ENCODE peak calls at places on chromosomes 2 and 18, in nine cellular contexts. D is nucleus accumbens; H is astrocyte; N is RWPE2; S is prostate gland; Z is amygdala; O is fibroblast of mammary gland; Y is stimulated activated effector memory CD8-positive, alpha-beta T cell treated with anti-CD3 and anti-CD28 coated beads, Interleukin-12 subunit alpha, Interleukin-12 subunit beta, amount 100 ng/mL, for 72 hours; B is T-helper 1 cell. U is an unnamed sample.

GRCh38 chr2:134163336-134163735 is 90.5 kb upstream of the MGAT5 start:
- DNase-seq in N (no peak), B (no peak), Z (no peak), O (no peak), S (no peak), D (no peak), H (no peak), Y (no peak), U (no peak)

GRCh38 chr2:212811036-212811805 is 272.6 kb upstream of the ERBB4 start:
- DNase-seq in D (no peak), Z (no peak), O (peak), N (no peak), Y (no peak), S (no peak), B (peak), H (peak), U (no peak)

GRCh38 chr2:212940816-212941215 is 210.6 kb downstream of the IKZF2 start:
- DNase-seq in O (peak), B (no peak), N (peak), D (no peak), Y (no peak), Z (no peak), H (peak), S (peak), U (peak)

GRCh38 chr18:44651453-44651852 is 29.2 kb upstream of the SETBP1 start:
- DNase-seq in S (no peak), Z (no peak), O (peak), D (no peak), H (peak), N (no peak), B (no peak), Y (no peak), U (peak)

GRCh38 chr2:109125595-109126500 is 3.2 kb upstream of the SH3RF3 start:
- DNase-seq in S (no peak), Z (no peak), D (no peak), O (peak), N (no peak), H (peak), Y (no peak), B (no peak), U (peak)

GRCh38 chr18:32278148-32278799 is 88.4 kb downstream of the MEP1B start:
- DNase-seq in B (no peak), H (no peak), Y (no peak), N (no peak), O (no peak), S (no peak), Z (no peak), D (no peak), U (no peak)

GRCh38 chr2:224850081-224850480 is 133.9 kb upstream of the CCDC195 start:
- DNase-seq in H (peak), O (peak), Y (no peak), B (no peak), Z (no peak), N (no peak), D (no peak), S (no peak), U (no peak)

GRCh38 chr2:69603146-69603743 is 40.3 kb downstream of the AAK1 start:
- DNase-seq in S (no peak), O (no peak), H (no peak), Y (no peak), D (no peak), N (no peak), Z (no peak), B (no peak), U (no peak)

GRCh38 chr2:207256026-207256425 is 90.3 kb upstream of the KLF7 start:
- DNase-seq in H (peak), N (no peak), B (no peak), Y (no peak), Z (no peak), D (no peak), O (no peak), S (no peak), U (no peak)

GRCh38 chr18:36295880-36296301 is 1.6 kb upstream of the FHOD3 start:
- DNase-seq in O (no peak), D (no peak), N (no peak), Y (no peak), S (no peak), Z (no peak), H (no peak), B (no peak), U (no peak)

GRCh38 chr2:235492850-235493344 is 946 bp upstream of the AGAP1 start:
- DNase-seq in N (no peak), Y (no peak), O (no peak), Z (peak), S (no peak), D (no peak), B (no peak), H (no peak), U (peak)

GRCh38 chr2:46798041-46798440 is 117.6 kb downstream of the MCFD2 start:
- DNase-seq in H (no peak), D (no peak), O (peak), Z (no peak), N (no peak), S (no peak), B (no peak), Y (peak), U (no peak)

GRCh38 chr18:3391704-3392466 is 58.1 kb upstream of the TGIF1 start:
- DNase-seq in B (no peak), Z (no peak), Y (no peak), N (no peak), D (no peak), S (no peak), O (no peak), H (no peak), U (no peak)

GRCh38 chr18:5546660-5547059 is 2.9 kb upstream of the EPB41L3 start:
- DNase-seq in B (no peak), H (peak), D (no peak), Y (no peak), Z (no peak), O (peak), N (no peak), S (no peak), U (peak)

GRCh38 chr2:231392431-231393148 is 2.9 kb upstream of the B3GNT7 start:
- DNase-seq in Z (no peak), S (no peak), N (no peak), B (no peak), H (no peak), D (no peak), O (no peak), Y (no peak), U (no peak)

GRCh38 chr18:79068299-79068945 is 772 bp upstream of the ATP9B start:
- DNase-seq in N (no peak), B (no peak), H (peak), Y (no peak), Z (peak), O (peak), S (no peak), D (no peak), U (no peak)

GRCh38 chr2:215609089-215610032 is 173.5 kb upstream of the FN1 start:
- DNase-seq in N (no peak), O (peak), H (peak), Z (no peak), B (no peak), S (no peak), D (no peak), Y (no peak), U (no peak)

GRCh38 chr2:95300391-95300938 is 3.3 kb downstream of the KCNIP3 start:
- DNase-seq in D (no peak), N (no peak), S (peak), H (no peak), Z (no peak), O (no peak), B (no peak), Y (no peak), U (peak)

GRCh38 chr2:110903548-110903947 is 171.2 kb downstream of the ACOXL start:
- DNase-seq in O (no peak), Z (no peak), Y (no peak), N (no peak), D (no peak), B (no peak), H (no peak), S (peak), U (no peak)

GRCh38 chr2:200039847-200040246 is 84.5 kb downstream of the MAIP1 start:
- DNase-seq in B (no peak), N (no peak), S (no peak), O (peak), D (no peak), H (peak), Z (no peak), Y (no peak), U (peak)

GRCh38 chr2:119864318-119864717 is 104.6 kb downstream of the PTPN4 start:
- DNase-seq in Y (no peak), D (no peak), Z (no peak), S (no peak), B (peak), N (no peak), O (peak), H (no peak), U (peak)

GRCh38 chr18:76721207-76721996 is 101.0 kb upstream of the ZNF236 start:
- DNase-seq in H (no peak), Z (no peak), B (peak), N (no peak), D (no peak), Y (peak), O (no peak), S (no peak), U (no peak)

GRCh38 chr2:230958803-230959756 is 34.0 kb upstream of the GPR55 start:
- DNase-seq in Y (no peak), O (no peak), B (no peak), S (no peak), N (no peak), Z (no peak), D (no peak), H (no peak), U (no peak)

U was measured in Daoy.